ENCODE peak calls at places on chromosomes 16 and 17, in six cellular contexts. I is fibroblast of the conjunctiva; P is activated CD8-positive, alpha-beta T cell treated with anti-CD3 and anti-CD28 coated beads for 36 hours; Y is stimulated activated CD4-positive, alpha-beta T cell treated with anti-CD3 and anti-CD28 coated beads, Interleukin-12 subunit alpha, Interleukin-12 subunit beta, amount 100 ng/mL, for 48 hours; U is T-helper 1 cell; C is progenitor cell of endocrine pancreas. E is an unnamed sample.

GRCh38 chr16:77191259-77191969 is 424 bp downstream of the MON1B start:
- DNase-seq in I (no peak), P (peak; percentile 46), Y (no peak), U (no peak), C (no peak), E (peak; percentile 6)

GRCh38 chr16:9124444-9124843 is 33.0 kb downstream of the HAPSTR1 start:
- DNase-seq in I (no peak), P (no peak), Y (no peak), U (no peak), C (no peak), E (no peak)

GRCh38 chr16:15946257-15947044 is 3.0 kb upstream of the ABCC1 start:
- DNase-seq in I (peak; percentile 33), P (no peak), Y (no peak), U (no peak), C (no peak), E (no peak)

GRCh38 chr16:53055603-53056527 is 1.1 kb downstream of the CHD9 start:
- DNase-seq in I (peak; percentile 51), P (peak; percentile 18), Y (no peak), U (no peak), C (no peak), E (peak; percentile 48)

GRCh38 chr17:78040561-78041400 is 82.3 kb downstream of the TNRC6C start:
- DNase-seq in I (no peak), P (peak; percentile 25), Y (peak; percentile 8), U (peak; percentile 6), C (no peak), E (no peak)

GRCh38 chr16:67442581-67443255 is 11.8 kb downstream of the HSD11B2 start:
- DNase-seq in I (no peak), P (no peak), Y (no peak), U (no peak), C (no peak), E (no peak)

GRCh38 chr17:77724876-77725615 is 233.5 kb upstream of the TNRC6C start:
- DNase-seq in I (no peak), P (no peak), Y (no peak), U (no peak), C (no peak), E (no peak)

GRCh38 chr16:85608515-85608885 is 4.6 kb upstream of the GSE1 start:
- DNase-seq in I (no peak), P (no peak), Y (no peak), U (no peak), C (no peak), E (no peak)

GRCh38 chr17:63178530-63178929 is 212.5 kb downstream of the TANC2 start:
- DNase-seq in I (no peak), P (no peak), Y (no peak), U (no peak), C (no peak), E (no peak)

GRCh38 chr17:17151055-17151454 is 55.1 kb downstream of the PLD6 start:
- DNase-seq in I (peak; percentile 27), P (peak; percentile 24), Y (peak; percentile 17), U (no peak), C (no peak), E (no peak)

GRCh38 chr16:86991679-86992078 is 325.5 kb downstream of the C16orf95 start:
- DNase-seq in I (no peak), P (no peak), Y (no peak), U (no peak), C (no peak), E (no peak)

GRCh38 chr17:19520641-19521040 is 13.0 kb upstream of the SLC47A1 start:
- DNase-seq in I (no peak), P (no peak), Y (no peak), U (no peak), C (no peak), E (no peak)

GRCh38 chr16:68444058-68444657 is 4.2 kb downstream of the SMPD3 start:
- DNase-seq in I (no peak), P (no peak), Y (no peak), U (no peak), C (peak; percentile 70), E (no peak)

GRCh38 chr17:40069751-40070643 is 7.2 kb downstream of the THRA start:
- DNase-seq in I (no peak), P (peak; percentile 72), Y (no peak), U (no peak), C (no peak), E (no peak)

GRCh38 chr17:55549140-55549539 is 37.9 kb upstream of the SMIM36 start:
- DNase-seq in I (no peak), P (no peak), Y (no peak), U (no peak), C (no peak), E (no peak)

GRCh38 chr16:87086156-87086555 is 231.0 kb downstream of the C16orf95 start:
- DNase-seq in I (peak; percentile 10), P (no peak), Y (no peak), U (no peak), C (no peak), E (no peak)

GRCh38 chr16:46908540-46909372 is 24.6 kb downstream of the GPT2 start:
- DNase-seq in I (peak; percentile 43), P (peak; percentile 68), Y (peak; percentile 45), U (peak; percentile 56), C (peak; percentile 66), E (peak; percentile 20)

GRCh38 chr17:16287563-16288027 is 65.7 kb downstream of the CENPV start:
- DNase-seq in I (peak; percentile 69), P (peak; percentile 42), Y (no peak), U (no peak), C (no peak), E (peak; percentile 85)

GRCh38 chr16:21663889-21664647 is at the start of gene OTOA:
- DNase-seq in I (no peak), P (peak; percentile 39), Y (peak; percentile 15), U (peak; percentile 27), C (peak; percentile 20), E (no peak)

GRCh38 chr17:32590974-32591373 is 104.2 kb downstream of the CDK5R1 start:
- DNase-seq in I (no peak), P (no peak), Y (no peak), U (no peak), C (no peak), E (no peak)

GRCh38 chr17:5181509-5182305 is 10.0 kb downstream of the ZNF594 start:
- DNase-seq in I (no peak), P (no peak), Y (no peak), U (no peak), C (no peak), E (no peak)

GRCh38 chr17:27327397-27327796 is 33.5 kb downstream of the WSB1 start:
- DNase-seq in I (no peak), P (no peak), Y (no peak), U (no peak), C (no peak), E (no peak)

GRCh38 chr17:81013642-81014041 is 21.3 kb upstream of the BAIAP2 start:
- DNase-seq in I (no peak), P (no peak), Y (no peak), U (no peak), C (no peak), E (no peak)

GRCh38 chr17:65754081-65754480 is 192.6 kb upstream of the AXIN2 start:
- DNase-seq in I (no peak), P (no peak), Y (no peak), U (no peak), C (no peak), E (no peak)

GRCh38 chr17:38852771-38853291 is 690 bp downstream of the RPL23 start:
- DNase-seq in I (no peak), P (no peak), Y (no peak), U (peak; percentile 30), C (no peak), E (no peak)

GRCh38 chr17:1047886-1048470 is 51.0 kb downstream of the TIMM22 start:
- DNase-seq in I (no peak), P (no peak), Y (no peak), U (no peak), C (no peak), E (no peak)

GRCh38 chr17:30545024-30545423 is 67.8 kb downstream of the GOSR1 start:
- DNase-seq in I (no peak), P (no peak), Y (no peak), U (no peak), C (no peak), E (no peak)

GRCh38 chr17:83007504-83008475 is 71.6 kb upstream of the METRNL start:
- DNase-seq in I (no peak), P (no peak), Y (no peak), U (no peak), C (no peak), E (no peak)

E was measured in GF-D8.